ENCODE peak calls at places on chromosome 9, in five cellular contexts. P is BJ, H is brain microvascular endothelial cell, X is adrenal gland, N is GM23338. K is an unnamed sample.

GRCh38 chr9:137449931-137450537 is 8.9 kb upstream of the ENTPD8 start:
- DNase-seq in H (no peak), X (no peak), P (no peak), N (no peak), K (no peak)

GRCh38 chr9:31304576-31304975 is 1079.9 kb upstream of the ACO1 start:
- DNase-seq in H (peak; percentile 12), N (no peak), X (no peak), P (peak; percentile 26), K (peak; percentile 61)

GRCh38 chr9:36415822-36416515 is 15.9 kb upstream of the RNF38 start:
- DNase-seq in P (no peak), N (peak; percentile 84), X (no peak), H (no peak), K (no peak)

GRCh38 chr9:111572945-111573604 is 26.4 kb downstream of the PTGR1 start:
- DNase-seq in P (peak; percentile 26), H (peak; percentile 75), X (peak; percentile 14), N (no peak), K (no peak)

GRCh38 chr9:121508415-121508814 is 8.8 kb upstream of the GGTA1 start:
- DNase-seq in H (no peak), X (no peak), N (peak; percentile 60), P (no peak), K (no peak)

GRCh38 chr9:117734523-117735314 is 30.5 kb downstream of the TLR4 start:
- DNase-seq in X (no peak), N (no peak), H (peak; percentile 66), P (peak; percentile 72), K (no peak)

GRCh38 chr9:32581512-32582143 is 8.7 kb upstream of the NDUFB6 start:
- DNase-seq in N (peak; percentile 86), H (peak; percentile 59), X (peak; percentile 48), P (no peak), K (peak; percentile 43)

GRCh38 chr9:111099199-111100005 is 61.1 kb upstream of the LPAR1 start:
- DNase-seq in X (no peak), P (peak; percentile 41), N (peak; percentile 68), H (no peak), K (no peak)

GRCh38 chr9:77847626-77848025 is 184.0 kb downstream of the GNAQ start:
- DNase-seq in H (no peak), P (no peak), X (no peak), N (no peak), K (no peak)

GRCh38 chr9:78031826-78032598 is 401 bp upstream of the GNAQ start:
- DNase-seq in P (peak; percentile 54), N (peak; percentile 90), X (peak; percentile 93), H (peak; percentile 91), K (peak; percentile 72)

GRCh38 chr9:7324031-7324654 is 475.4 kb downstream of the DMAC1 start:
- DNase-seq in P (peak; percentile 63), N (no peak), H (no peak), X (no peak), K (no peak)

GRCh38 chr9:14362175-14362574 is 48.2 kb upstream of the NFIB start:
- DNase-seq in H (peak; percentile 20), N (no peak), X (no peak), P (no peak), K (no peak)

GRCh38 chr9:35756743-35757526 is 2.9 kb upstream of the MSMP start:
- DNase-seq in N (peak; percentile 85), P (no peak), X (peak; percentile 60), H (no peak), K (no peak)

GRCh38 chr9:70083429-70083828 is 39.8 kb downstream of the MAMDC2 start:
- DNase-seq in P (no peak), N (no peak), X (no peak), H (no peak), K (no peak)

GRCh38 chr9:113589407-113589806 is 125.9 kb downstream of the RGS3 start:
- DNase-seq in H (no peak), X (peak; percentile 42), P (no peak), N (no peak), K (no peak)

GRCh38 chr9:113222482-113222841 is 1.1 kb downstream of the SLC31A1 start:
- DNase-seq in P (no peak), H (no peak), N (no peak), X (no peak), K (no peak)

GRCh38 chr9:19379697-19380046 is 364 bp downstream of the RPS6 start:
- DNase-seq in H (peak; percentile 9), P (no peak), X (peak; percentile 46), N (peak; percentile 35), K (no peak)

GRCh38 chr9:89623925-89624420 is 19.2 kb downstream of the GADD45G start:
- DNase-seq in H (no peak), N (no peak), P (no peak), X (no peak), K (no peak)

GRCh38 chr9:126058631-126059030 is 268.0 kb upstream of the MVB12B start:
- DNase-seq in P (no peak), X (no peak), H (no peak), N (no peak), K (no peak)

GRCh38 chr9:109012009-109012875 is 1.1 kb downstream of the CTNNAL1 start:
- DNase-seq in P (peak; percentile 74), X (peak; percentile 84), N (peak; percentile 76), H (peak; percentile 88), K (peak; percentile 93)

GRCh38 chr9:134823623-134824022 is 57.0 kb upstream of the FCN2 start:
- DNase-seq in N (no peak), H (no peak), P (no peak), X (no peak), K (no peak)

GRCh38 chr9:124723352-124723751 is 47.8 kb downstream of the NR6A1 start:
- DNase-seq in P (no peak), H (no peak), N (no peak), X (no peak), K (no peak)

GRCh38 chr9:80467632-80468031 is 895.9 kb downstream of the TLE4 start:
- DNase-seq in N (no peak), X (no peak), H (peak; percentile 31), P (no peak), K (no peak)

GRCh38 chr9:132201780-132202703 is 40.2 kb downstream of the NTNG2 start:
- DNase-seq in X (no peak), H (no peak), P (no peak), N (no peak), K (no peak)

GRCh38 chr9:121399126-121399882 is 29.3 kb upstream of the STOM start:
- DNase-seq in P (no peak), N (no peak), X (no peak), H (no peak), K (no peak)

GRCh38 chr9:89746385-89747116 is 141.7 kb downstream of the GADD45G start:
- DNase-seq in X (peak; percentile 18), N (no peak), P (no peak), H (peak; percentile 8), K (no peak)

GRCh38 chr9:72997387-72997995 is 44.6 kb upstream of the ALDH1A1 start:
- DNase-seq in X (peak; percentile 7), H (no peak), N (no peak), P (no peak), K (no peak)

GRCh38 chr9:114770991-114771390 is 34.8 kb downstream of the TNFSF15 start:
- DNase-seq in H (no peak), N (no peak), X (no peak), P (no peak), K (no peak)

GRCh38 chr9:81656871-81657337 is 32.4 kb downstream of the TLE1 start:
- DNase-seq in P (no peak), H (no peak), X (no peak), N (no peak), K (no peak)

GRCh38 chr9:94269264-94269663 is 10.2 kb downstream of the ZNF169 start:
- DNase-seq in H (no peak), N (no peak), X (no peak), P (no peak), K (no peak)

GRCh38 chr9:16626577-16627130 is 243.8 kb downstream of the BNC2 start:
- DNase-seq in H (peak; percentile 89), X (no peak), N (peak; percentile 70), P (no peak), K (peak; percentile 72)

GRCh38 chr9:124222918-124223720 is 34.6 kb upstream of the NEK6 start:
- DNase-seq in X (peak; percentile 88), P (no peak), N (no peak), H (no peak), K (no peak)

GRCh38 chr9:92664394-92665152 is 5.4 kb downstream of the IPPK start:
- DNase-seq in H (peak; percentile 27), P (no peak), X (peak; percentile 34), N (no peak), K (no peak)
- H3K4me3 ChIP-seq in H (no peak overlapping the region), P (no peak overlapping the region), X (no peak overlapping the region), N (no peak overlapping the region), K (no peak overlapping the region)

GRCh38 chr9:21331676-21332402 is 3.4 kb downstream of the KLHL9 start:
- DNase-seq in H (no peak), X (no peak), P (no peak), N (no peak), K (no peak)
- H3K4me3 ChIP-seq in H (no peak overlapping the region), X (no peak overlapping the region), P (no peak overlapping the region), N (peak overlapping the region; percentile 79), K (no peak overlapping the region)

GRCh38 chr9:133355881-133356357 is 368 bp downstream of the SURF1 start:
- DNase-seq in H (no peak), P (no peak), X (no peak), N (peak; percentile 51), K (no peak)
- H3K4me3 ChIP-seq in H (peak overlapping the region; percentile 70), P (peak overlapping the region; percentile 86), X (peak overlapping the region; percentile 44), N (peak overlapping the region; percentile 94), K (peak overlapping the region; percentile 83)

GRCh38 chr9:92617195-92617813 is 52.6 kb downstream of the IPPK start:
- DNase-seq in X (no peak), H (no peak), P (no peak), N (no peak), K (no peak)

GRCh38 chr9:92614763-92615441 is 55.0 kb downstream of the IPPK start:
- DNase-seq in P (no peak), H (no peak), X (no peak), N (no peak), K (no peak)

GRCh38 chr9:92617951-92618510 is 51.9 kb downstream of the IPPK start:
- DNase-seq in H (no peak), X (no peak), N (no peak), P (no peak), K (no peak)

GRCh38 chr9:92615790-92616189 is 54.1 kb downstream of the IPPK start:
- DNase-seq in N (no peak), H (no peak), X (peak; percentile 55), P (no peak), K (no peak)

DNA sequence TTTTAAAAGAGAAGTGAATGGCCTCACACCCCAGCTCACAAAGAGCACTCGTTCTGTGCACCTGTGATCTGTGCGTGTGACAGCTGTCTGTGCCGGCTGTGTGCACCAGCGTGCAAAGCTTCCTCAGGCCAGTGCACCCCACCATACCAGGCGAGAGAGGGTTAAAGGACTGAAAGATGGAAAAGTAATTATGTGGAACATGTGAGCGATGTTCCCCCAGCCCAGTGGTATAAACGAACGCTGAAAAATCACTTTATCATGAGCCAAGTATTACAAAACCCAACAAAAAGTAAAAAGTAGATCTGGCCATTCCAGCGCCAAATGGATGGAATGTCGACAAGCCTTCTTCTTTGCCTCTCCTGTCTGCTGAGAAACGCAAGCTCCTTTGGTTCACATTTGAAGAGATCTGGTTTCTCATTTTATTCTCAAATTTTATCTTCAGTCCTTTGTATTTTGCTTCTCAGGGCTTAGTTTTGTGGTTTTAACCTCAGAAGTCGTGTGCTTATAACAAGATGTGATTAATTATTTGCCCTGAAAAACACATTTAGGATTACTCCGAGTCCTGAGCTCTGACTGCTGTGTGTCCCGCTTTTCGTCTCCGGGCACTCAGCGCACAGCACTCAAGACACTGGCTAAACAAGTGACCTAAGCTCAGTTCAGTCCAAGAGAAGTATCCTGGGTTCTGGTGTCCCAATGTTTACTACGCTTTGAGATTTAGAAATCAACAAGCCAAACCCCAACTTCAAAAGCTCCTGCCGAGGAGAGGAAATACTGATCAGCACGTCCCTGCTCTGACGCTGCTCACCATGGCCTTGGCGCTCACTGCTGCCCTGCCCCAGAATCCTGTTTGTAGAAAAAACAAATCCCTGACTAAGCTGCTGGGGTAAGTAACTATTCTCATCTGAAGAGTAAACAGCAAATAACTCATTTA is 53.5 kb downstream of the IPPK start:
- DNase-seq in H (no peak), P (no peak), N (no peak), X (peak; percentile 88), K (no peak)
- H3K4me3 ChIP-seq in H (no peak overlapping the region), P (no peak overlapping the region), N (no peak overlapping the region), X (no peak overlapping the region), K (no peak overlapping the region)

K was measured in kidney epithelial cell.